ENCODE peak calls at places on chromosomes 11 and 22, in ten cellular contexts. One of them, this sample, is unnamed.

GRCh38 chr11:67345949-67346819 is 7.2 kb downstream of the POLD4 start:
- DNase-seq in stimulated activated CD8-positive, alpha-beta memory T cell treated with anti-CD3 and anti-CD28 coated beads, Interleukin-2, amount 100 ng/mL, for 1 hour: no peak
- DNase-seq in mucosa of gallbladder: no peak
- DNase-seq in occipital lobe: no peak
- DNase-seq in H54: no peak
- DNase-seq in EL: peak; percentile 49
- DNase-seq in CD4-positive, alpha-beta memory T cell: peak; percentile 41
- DNase-seq in stimulated activated CD4-positive, alpha-beta T cell treated with anti-CD3 and anti-CD28 coated beads, Interleukin-2, amount 100 ng/mL, for 48 hours: no peak
- DNase-seq in NCI-H146: peak; percentile 47
- DNase-seq in SK-N-SH: peak; percentile 10
- DNase-seq in this sample: no peak

GRCh38 chr11:61481806-61482205 is 26.7 kb upstream of the LRRC10B start:
- DNase-seq in SK-N-SH: no peak
- DNase-seq in EL: no peak
- DNase-seq in H54: no peak
- DNase-seq in mucosa of gallbladder: no peak
- DNase-seq in occipital lobe: no peak
- DNase-seq in stimulated activated CD8-positive, alpha-beta memory T cell treated with anti-CD3 and anti-CD28 coated beads, Interleukin-2, amount 100 ng/mL, for 1 hour: no peak
- DNase-seq in NCI-H146: no peak
- DNase-seq in stimulated activated CD4-positive, alpha-beta T cell treated with anti-CD3 and anti-CD28 coated beads, Interleukin-2, amount 100 ng/mL, for 48 hours: no peak
- DNase-seq in CD4-positive, alpha-beta memory T cell: no peak
- DNase-seq in this sample: no peak

GRCh38 chr22:33529424-33530113 is 390.7 kb downstream of the LARGE1 start:
- DNase-seq in SK-N-SH: no peak
- DNase-seq in H54: peak; percentile 36
- DNase-seq in CD4-positive, alpha-beta memory T cell: no peak
- DNase-seq in NCI-H146: no peak
- DNase-seq in stimulated activated CD8-positive, alpha-beta memory T cell treated with anti-CD3 and anti-CD28 coated beads, Interleukin-2, amount 100 ng/mL, for 1 hour: no peak
- DNase-seq in stimulated activated CD4-positive, alpha-beta T cell treated with anti-CD3 and anti-CD28 coated beads, Interleukin-2, amount 100 ng/mL, for 48 hours: no peak
- DNase-seq in EL: no peak
- DNase-seq in mucosa of gallbladder: no peak
- DNase-seq in occipital lobe: no peak
- DNase-seq in this sample: no peak

GRCh38 chr11:24932110-24933000 is 435.5 kb downstream of the LUZP2 start:
- DNase-seq in occipital lobe: no peak
- DNase-seq in SK-N-SH: no peak
- DNase-seq in H54: no peak
- DNase-seq in EL: no peak
- DNase-seq in NCI-H146: no peak
- DNase-seq in CD4-positive, alpha-beta memory T cell: no peak
- DNase-seq in mucosa of gallbladder: no peak
- DNase-seq in stimulated activated CD4-positive, alpha-beta T cell treated with anti-CD3 and anti-CD28 coated beads, Interleukin-2, amount 100 ng/mL, for 48 hours: no peak
- DNase-seq in stimulated activated CD8-positive, alpha-beta memory T cell treated with anti-CD3 and anti-CD28 coated beads, Interleukin-2, amount 100 ng/mL, for 1 hour: no peak
- DNase-seq in this sample: no peak

GRCh38 chr11:7512525-7513209 is 1.1 kb upstream of the PPFIBP2 start:
- DNase-seq in NCI-H146: no peak
- DNase-seq in stimulated activated CD8-positive, alpha-beta memory T cell treated with anti-CD3 and anti-CD28 coated beads, Interleukin-2, amount 100 ng/mL, for 1 hour: no peak
- DNase-seq in SK-N-SH: no peak
- DNase-seq in CD4-positive, alpha-beta memory T cell: no peak
- DNase-seq in EL: peak; percentile 34
- DNase-seq in H54: no peak
- DNase-seq in mucosa of gallbladder: peak; percentile 66
- DNase-seq in stimulated activated CD4-positive, alpha-beta T cell treated with anti-CD3 and anti-CD28 coated beads, Interleukin-2, amount 100 ng/mL, for 48 hours: no peak
- DNase-seq in occipital lobe: no peak
- DNase-seq in this sample: peak; percentile 62

GRCh38 chr11:119051440-119052162 is 5.4 kb downstream of the HYOU1 start:
- DNase-seq in H54: no peak
- DNase-seq in SK-N-SH: no peak
- DNase-seq in EL: no peak
- DNase-seq in CD4-positive, alpha-beta memory T cell: peak; percentile 22
- DNase-seq in NCI-H146: no peak
- DNase-seq in stimulated activated CD8-positive, alpha-beta memory T cell treated with anti-CD3 and anti-CD28 coated beads, Interleukin-2, amount 100 ng/mL, for 1 hour: no peak
- DNase-seq in mucosa of gallbladder: no peak
- DNase-seq in stimulated activated CD4-positive, alpha-beta T cell treated with anti-CD3 and anti-CD28 coated beads, Interleukin-2, amount 100 ng/mL, for 48 hours: no peak
- DNase-seq in occipital lobe: no peak
- DNase-seq in this sample: no peak

GRCh38 chr11:9078113-9079041 is 13.0 kb downstream of the SCUBE2 start:
- DNase-seq in stimulated activated CD4-positive, alpha-beta T cell treated with anti-CD3 and anti-CD28 coated beads, Interleukin-2, amount 100 ng/mL, for 48 hours: no peak
- DNase-seq in mucosa of gallbladder: no peak
- DNase-seq in NCI-H146: no peak
- DNase-seq in SK-N-SH: no peak
- DNase-seq in EL: no peak
- DNase-seq in occipital lobe: no peak
- DNase-seq in H54: no peak
- DNase-seq in stimulated activated CD8-positive, alpha-beta memory T cell treated with anti-CD3 and anti-CD28 coated beads, Interleukin-2, amount 100 ng/mL, for 1 hour: no peak
- DNase-seq in CD4-positive, alpha-beta memory T cell: no peak
- DNase-seq in this sample: no peak

GRCh38 chr22:40541300-40541699 is 95.2 kb downstream of the MRTFA start:
- DNase-seq in CD4-positive, alpha-beta memory T cell: no peak
- DNase-seq in occipital lobe: no peak
- DNase-seq in NCI-H146: no peak
- DNase-seq in stimulated activated CD4-positive, alpha-beta T cell treated with anti-CD3 and anti-CD28 coated beads, Interleukin-2, amount 100 ng/mL, for 48 hours: no peak
- DNase-seq in H54: no peak
- DNase-seq in stimulated activated CD8-positive, alpha-beta memory T cell treated with anti-CD3 and anti-CD28 coated beads, Interleukin-2, amount 100 ng/mL, for 1 hour: no peak
- DNase-seq in SK-N-SH: no peak
- DNase-seq in mucosa of gallbladder: no peak
- DNase-seq in EL: no peak
- DNase-seq in this sample: no peak

GRCh38 chr22:19760652-19761002 is at the start of gene TBX1:
- DNase-seq in H54: no peak
- DNase-seq in stimulated activated CD8-positive, alpha-beta memory T cell treated with anti-CD3 and anti-CD28 coated beads, Interleukin-2, amount 100 ng/mL, for 1 hour: no peak
- DNase-seq in stimulated activated CD4-positive, alpha-beta T cell treated with anti-CD3 and anti-CD28 coated beads, Interleukin-2, amount 100 ng/mL, for 48 hours: no peak
- DNase-seq in EL: no peak
- DNase-seq in occipital lobe: no peak
- DNase-seq in mucosa of gallbladder: no peak
- DNase-seq in SK-N-SH: peak; percentile 65
- DNase-seq in NCI-H146: no peak
- DNase-seq in CD4-positive, alpha-beta memory T cell: no peak
- DNase-seq in this sample: no peak

This sample was measured in anterior cingulate cortex.